ENCODE peak calls at places on chromosomes 16 and 17, in four cellular contexts. One of them, this sample, is unnamed.

GRCh38 chr17:31327534-31328526 is 6.4 kb upstream of the EVI2A start:
- DNase-seq in dermis blood vessel endothelial cell: peak
- DNase-seq in NCI-H1105 treated with DMSO at 0.1 percent for 48 hours: no peak
- DNase-seq in stimulated activated CD4-positive, alpha-beta T cell treated with anti-CD3 and anti-CD28 coated beads, TNF-alpha, amount 100 ng/mL, for 1 hour: no peak
- DNase-seq in this sample: no peak

GRCh38 chr16:86044881-86045600 is 146.1 kb downstream of the IRF8 start:
- DNase-seq in NCI-H1105 treated with DMSO at 0.1 percent for 48 hours: peak
- DNase-seq in stimulated activated CD4-positive, alpha-beta T cell treated with anti-CD3 and anti-CD28 coated beads, TNF-alpha, amount 100 ng/mL, for 1 hour: no peak
- DNase-seq in dermis blood vessel endothelial cell: no peak
- DNase-seq in this sample: peak

GRCh38 chr16:1002399-1003161 is 21.0 kb downstream of the SOX8 start:
- DNase-seq in NCI-H1105 treated with DMSO at 0.1 percent for 48 hours: no peak
- DNase-seq in stimulated activated CD4-positive, alpha-beta T cell treated with anti-CD3 and anti-CD28 coated beads, TNF-alpha, amount 100 ng/mL, for 1 hour: peak
- DNase-seq in dermis blood vessel endothelial cell: peak
- DNase-seq in this sample: no peak

GRCh38 chr17:4553669-4554068 is 1.5 kb downstream of the MYBBP1A start:
- DNase-seq in stimulated activated CD4-positive, alpha-beta T cell treated with anti-CD3 and anti-CD28 coated beads, TNF-alpha, amount 100 ng/mL, for 1 hour: no peak
- DNase-seq in dermis blood vessel endothelial cell: no peak
- DNase-seq in NCI-H1105 treated with DMSO at 0.1 percent for 48 hours: no peak
- DNase-seq in this sample: no peak

GRCh38 chr17:16281351-16281750 is 64.3 kb downstream of the PIGL start:
- DNase-seq in stimulated activated CD4-positive, alpha-beta T cell treated with anti-CD3 and anti-CD28 coated beads, TNF-alpha, amount 100 ng/mL, for 1 hour: no peak
- DNase-seq in NCI-H1105 treated with DMSO at 0.1 percent for 48 hours: no peak
- DNase-seq in dermis blood vessel endothelial cell: no peak
- DNase-seq in this sample: no peak

GRCh38 chr17:49086649-49087048 is 45.9 kb upstream of the B4GALNT2 start:
- DNase-seq in NCI-H1105 treated with DMSO at 0.1 percent for 48 hours: no peak
- DNase-seq in stimulated activated CD4-positive, alpha-beta T cell treated with anti-CD3 and anti-CD28 coated beads, TNF-alpha, amount 100 ng/mL, for 1 hour: no peak
- DNase-seq in dermis blood vessel endothelial cell: no peak
- DNase-seq in this sample: no peak

GRCh38 chr16:24009955-24010354 is 174.2 kb downstream of the PRKCB start:
- DNase-seq in NCI-H1105 treated with DMSO at 0.1 percent for 48 hours: no peak
- DNase-seq in dermis blood vessel endothelial cell: no peak
- DNase-seq in stimulated activated CD4-positive, alpha-beta T cell treated with anti-CD3 and anti-CD28 coated beads, TNF-alpha, amount 100 ng/mL, for 1 hour: no peak
- DNase-seq in this sample: no peak

GRCh38 chr17:75308732-75309629 is 19.7 kb upstream of the SLC25A19 start:
- DNase-seq in NCI-H1105 treated with DMSO at 0.1 percent for 48 hours: no peak
- DNase-seq in dermis blood vessel endothelial cell: no peak
- DNase-seq in stimulated activated CD4-positive, alpha-beta T cell treated with anti-CD3 and anti-CD28 coated beads, TNF-alpha, amount 100 ng/mL, for 1 hour: no peak
- DNase-seq in this sample: no peak

GRCh38 chr17:36610472-36610871 is 9.1 kb downstream of the MRM1 start:
- DNase-seq in stimulated activated CD4-positive, alpha-beta T cell treated with anti-CD3 and anti-CD28 coated beads, TNF-alpha, amount 100 ng/mL, for 1 hour: no peak
- DNase-seq in NCI-H1105 treated with DMSO at 0.1 percent for 48 hours: no peak
- DNase-seq in dermis blood vessel endothelial cell: no peak
- DNase-seq in this sample: no peak

GRCh38 chr17:73559532-73559931 is 84.7 kb downstream of the SDK2 start:
- DNase-seq in NCI-H1105 treated with DMSO at 0.1 percent for 48 hours: no peak
- DNase-seq in stimulated activated CD4-positive, alpha-beta T cell treated with anti-CD3 and anti-CD28 coated beads, TNF-alpha, amount 100 ng/mL, for 1 hour: no peak
- DNase-seq in dermis blood vessel endothelial cell: no peak
- DNase-seq in this sample: no peak

GRCh38 chr16:56451753-56452689 is 667 bp downstream of the OGFOD1 start:
- DNase-seq in dermis blood vessel endothelial cell: peak
- DNase-seq in NCI-H1105 treated with DMSO at 0.1 percent for 48 hours: peak
- DNase-seq in stimulated activated CD4-positive, alpha-beta T cell treated with anti-CD3 and anti-CD28 coated beads, TNF-alpha, amount 100 ng/mL, for 1 hour: no peak
- DNase-seq in this sample: no peak

GRCh38 chr17:73096201-73096600 is 3.7 kb upstream of the SLC39A11 start:
- DNase-seq in dermis blood vessel endothelial cell: no peak
- DNase-seq in NCI-H1105 treated with DMSO at 0.1 percent for 48 hours: no peak
- DNase-seq in stimulated activated CD4-positive, alpha-beta T cell treated with anti-CD3 and anti-CD28 coated beads, TNF-alpha, amount 100 ng/mL, for 1 hour: no peak
- DNase-seq in this sample: no peak

GRCh38 chr16:10606607-10607006 is 26.2 kb upstream of the EMP2 start:
- DNase-seq in stimulated activated CD4-positive, alpha-beta T cell treated with anti-CD3 and anti-CD28 coated beads, TNF-alpha, amount 100 ng/mL, for 1 hour: no peak
- DNase-seq in NCI-H1105 treated with DMSO at 0.1 percent for 48 hours: no peak
- DNase-seq in dermis blood vessel endothelial cell: no peak
- DNase-seq in this sample: no peak

GRCh38 chr16:10045947-10046346 is 136.3 kb downstream of the GRIN2A start:
- DNase-seq in stimulated activated CD4-positive, alpha-beta T cell treated with anti-CD3 and anti-CD28 coated beads, TNF-alpha, amount 100 ng/mL, for 1 hour: no peak
- DNase-seq in dermis blood vessel endothelial cell: no peak
- DNase-seq in NCI-H1105 treated with DMSO at 0.1 percent for 48 hours: no peak
- DNase-seq in this sample: no peak

GRCh38 chr16:8583712-8584111 is 6.6 kb downstream of the TMEM114 start:
- DNase-seq in dermis blood vessel endothelial cell: no peak
- DNase-seq in NCI-H1105 treated with DMSO at 0.1 percent for 48 hours: no peak
- DNase-seq in stimulated activated CD4-positive, alpha-beta T cell treated with anti-CD3 and anti-CD28 coated beads, TNF-alpha, amount 100 ng/mL, for 1 hour: no peak
- DNase-seq in this sample: no peak

GRCh38 chr17:79951361-79952264 is 84.1 kb downstream of the TBC1D16 start:
- DNase-seq in dermis blood vessel endothelial cell: peak
- DNase-seq in stimulated activated CD4-positive, alpha-beta T cell treated with anti-CD3 and anti-CD28 coated beads, TNF-alpha, amount 100 ng/mL, for 1 hour: no peak
- DNase-seq in NCI-H1105 treated with DMSO at 0.1 percent for 48 hours: no peak
- DNase-seq in this sample: peak

GRCh38 chr16:16052916-16053315 is 103.5 kb downstream of the ABCC1 start:
- DNase-seq in stimulated activated CD4-positive, alpha-beta T cell treated with anti-CD3 and anti-CD28 coated beads, TNF-alpha, amount 100 ng/mL, for 1 hour: no peak
- DNase-seq in dermis blood vessel endothelial cell: no peak
- DNase-seq in NCI-H1105 treated with DMSO at 0.1 percent for 48 hours: no peak
- DNase-seq in this sample: no peak

GRCh38 chr16:46842192-46842895 is 11.4 kb upstream of the C16orf87 start:
- DNase-seq in NCI-H1105 treated with DMSO at 0.1 percent for 48 hours: no peak
- DNase-seq in stimulated activated CD4-positive, alpha-beta T cell treated with anti-CD3 and anti-CD28 coated beads, TNF-alpha, amount 100 ng/mL, for 1 hour: no peak
- DNase-seq in dermis blood vessel endothelial cell: no peak
- DNase-seq in this sample: no peak

GRCh38 chr17:57832299-57832698 is 17.5 kb downstream of the MRPS23 start:
- DNase-seq in NCI-H1105 treated with DMSO at 0.1 percent for 48 hours: no peak
- DNase-seq in stimulated activated CD4-positive, alpha-beta T cell treated with anti-CD3 and anti-CD28 coated beads, TNF-alpha, amount 100 ng/mL, for 1 hour: no peak
- DNase-seq in dermis blood vessel endothelial cell: no peak
- DNase-seq in this sample: no peak

GRCh38 chr17:63544467-63545301 is 5.6 kb upstream of the DCAF7 start:
- DNase-seq in NCI-H1105 treated with DMSO at 0.1 percent for 48 hours: no peak
- DNase-seq in stimulated activated CD4-positive, alpha-beta T cell treated with anti-CD3 and anti-CD28 coated beads, TNF-alpha, amount 100 ng/mL, for 1 hour: no peak
- DNase-seq in dermis blood vessel endothelial cell: no peak
- DNase-seq in this sample: peak

GRCh38 chr17:8226536-8227237 is 16.3 kb upstream of the AURKB start:
- DNase-seq in NCI-H1105 treated with DMSO at 0.1 percent for 48 hours: peak
- DNase-seq in dermis blood vessel endothelial cell: peak
- DNase-seq in stimulated activated CD4-positive, alpha-beta T cell treated with anti-CD3 and anti-CD28 coated beads, TNF-alpha, amount 100 ng/mL, for 1 hour: no peak
- DNase-seq in this sample: no peak

GRCh38 chr16:85028638-85029412 is 1.2 kb downstream of the KIAA0513 start:
- DNase-seq in stimulated activated CD4-positive, alpha-beta T cell treated with anti-CD3 and anti-CD28 coated beads, TNF-alpha, amount 100 ng/mL, for 1 hour: peak
- DNase-seq in dermis blood vessel endothelial cell: peak
- DNase-seq in NCI-H1105 treated with DMSO at 0.1 percent for 48 hours: no peak
- DNase-seq in this sample: no peak

GRCh38 chr17:14061666-14062560 is 7.4 kb upstream of the COX10 start:
- DNase-seq in dermis blood vessel endothelial cell: peak
- DNase-seq in NCI-H1105 treated with DMSO at 0.1 percent for 48 hours: no peak
- DNase-seq in stimulated activated CD4-positive, alpha-beta T cell treated with anti-CD3 and anti-CD28 coated beads, TNF-alpha, amount 100 ng/mL, for 1 hour: no peak
- DNase-seq in this sample: no peak

GRCh38 chr16:566475-567361 is at the start of gene NHLRC4:
- DNase-seq in NCI-H1105 treated with DMSO at 0.1 percent for 48 hours: no peak
- DNase-seq in dermis blood vessel endothelial cell: peak
- DNase-seq in stimulated activated CD4-positive, alpha-beta T cell treated with anti-CD3 and anti-CD28 coated beads, TNF-alpha, amount 100 ng/mL, for 1 hour: peak
- DNase-seq in this sample: no peak

GRCh38 chr17:32318071-32318470 is 23.9 kb downstream of the C17orf75 start:
- DNase-seq in NCI-H1105 treated with DMSO at 0.1 percent for 48 hours: no peak
- DNase-seq in dermis blood vessel endothelial cell: no peak
- DNase-seq in stimulated activated CD4-positive, alpha-beta T cell treated with anti-CD3 and anti-CD28 coated beads, TNF-alpha, amount 100 ng/mL, for 1 hour: no peak
- DNase-seq in this sample: peak

GRCh38 chr17:43094129-43094834 is 30.9 kb downstream of the BRCA1 start:
- DNase-seq in dermis blood vessel endothelial cell: no peak
- DNase-seq in NCI-H1105 treated with DMSO at 0.1 percent for 48 hours: no peak
- DNase-seq in stimulated activated CD4-positive, alpha-beta T cell treated with anti-CD3 and anti-CD28 coated beads, TNF-alpha, amount 100 ng/mL, for 1 hour: no peak
- DNase-seq in this sample: no peak

GRCh38 chr16:12231666-12232065 is 255.1 kb downstream of the SNX29 start:
- DNase-seq in NCI-H1105 treated with DMSO at 0.1 percent for 48 hours: no peak
- DNase-seq in dermis blood vessel endothelial cell: peak
- DNase-seq in stimulated activated CD4-positive, alpha-beta T cell treated with anti-CD3 and anti-CD28 coated beads, TNF-alpha, amount 100 ng/mL, for 1 hour: no peak
- DNase-seq in this sample: no peak

GRCh38 chr17:5513610-5514009 is 27.2 kb downstream of the MIS12 start:
- DNase-seq in NCI-H1105 treated with DMSO at 0.1 percent for 48 hours: no peak
- DNase-seq in stimulated activated CD4-positive, alpha-beta T cell treated with anti-CD3 and anti-CD28 coated beads, TNF-alpha, amount 100 ng/mL, for 1 hour: no peak
- DNase-seq in dermis blood vessel endothelial cell: no peak
- DNase-seq in this sample: no peak

GRCh38 chr16:54582631-54583250 is 296.2 kb upstream of the IRX3 start:
- DNase-seq in dermis blood vessel endothelial cell: no peak
- DNase-seq in stimulated activated CD4-positive, alpha-beta T cell treated with anti-CD3 and anti-CD28 coated beads, TNF-alpha, amount 100 ng/mL, for 1 hour: no peak
- DNase-seq in NCI-H1105 treated with DMSO at 0.1 percent for 48 hours: no peak
- DNase-seq in this sample: no peak

GRCh38 chr16:23597003-23597756 is 1.1 kb upstream of the NDUFAB1 start:
- DNase-seq in stimulated activated CD4-positive, alpha-beta T cell treated with anti-CD3 and anti-CD28 coated beads, TNF-alpha, amount 100 ng/mL, for 1 hour: no peak
- DNase-seq in NCI-H1105 treated with DMSO at 0.1 percent for 48 hours: peak
- DNase-seq in dermis blood vessel endothelial cell: peak
- DNase-seq in this sample: no peak

GRCh38 chr17:20009302-20010098 is at the start of gene SPECC1:
- DNase-seq in stimulated activated CD4-positive, alpha-beta T cell treated with anti-CD3 and anti-CD28 coated beads, TNF-alpha, amount 100 ng/mL, for 1 hour: peak
- DNase-seq in NCI-H1105 treated with DMSO at 0.1 percent for 48 hours: peak
- DNase-seq in dermis blood vessel endothelial cell: peak
- DNase-seq in this sample: no peak

GRCh38 chr17:62652251-62653001 is 25.0 kb downstream of the MRC2 start:
- DNase-seq in NCI-H1105 treated with DMSO at 0.1 percent for 48 hours: peak
- DNase-seq in dermis blood vessel endothelial cell: peak
- DNase-seq in stimulated activated CD4-positive, alpha-beta T cell treated with anti-CD3 and anti-CD28 coated beads, TNF-alpha, amount 100 ng/mL, for 1 hour: no peak
- DNase-seq in this sample: peak

GRCh38 chr17:55830699-55831098 is 79.8 kb downstream of the PCTP start:
- DNase-seq in NCI-H1105 treated with DMSO at 0.1 percent for 48 hours: no peak
- DNase-seq in dermis blood vessel endothelial cell: no peak
- DNase-seq in stimulated activated CD4-positive, alpha-beta T cell treated with anti-CD3 and anti-CD28 coated beads, TNF-alpha, amount 100 ng/mL, for 1 hour: no peak
- DNase-seq in this sample: no peak

GRCh38 chr17:76271669-76272540 is 6.8 kb downstream of the UBALD2 start:
- DNase-seq in dermis blood vessel endothelial cell: peak
- DNase-seq in NCI-H1105 treated with DMSO at 0.1 percent for 48 hours: no peak
- DNase-seq in stimulated activated CD4-positive, alpha-beta T cell treated with anti-CD3 and anti-CD28 coated beads, TNF-alpha, amount 100 ng/mL, for 1 hour: peak
- DNase-seq in this sample: no peak

GRCh38 chr17:40095944-40096791 is 4.2 kb downstream of the NR1D1 start:
- DNase-seq in dermis blood vessel endothelial cell: peak
- DNase-seq in NCI-H1105 treated with DMSO at 0.1 percent for 48 hours: no peak
- DNase-seq in stimulated activated CD4-positive, alpha-beta T cell treated with anti-CD3 and anti-CD28 coated beads, TNF-alpha, amount 100 ng/mL, for 1 hour: peak
- DNase-seq in this sample: no peak

GRCh38 chr16:15403392-15403995 is 7.9 kb downstream of the MPV17L start:
- DNase-seq in NCI-H1105 treated with DMSO at 0.1 percent for 48 hours: no peak
- DNase-seq in dermis blood vessel endothelial cell: no peak
- DNase-seq in stimulated activated CD4-positive, alpha-beta T cell treated with anti-CD3 and anti-CD28 coated beads, TNF-alpha, amount 100 ng/mL, for 1 hour: no peak
- DNase-seq in this sample: no peak

GRCh38 chr17:76408037-76408849 is 23.8 kb downstream of the SPHK1 start:
- DNase-seq in NCI-H1105 treated with DMSO at 0.1 percent for 48 hours: peak
- DNase-seq in stimulated activated CD4-positive, alpha-beta T cell treated with anti-CD3 and anti-CD28 coated beads, TNF-alpha, amount 100 ng/mL, for 1 hour: peak
- DNase-seq in dermis blood vessel endothelial cell: peak
- DNase-seq in this sample: peak

GRCh38 chr17:81399481-81400153 is 4.4 kb downstream of the BAHCC1 start:
- DNase-seq in stimulated activated CD4-positive, alpha-beta T cell treated with anti-CD3 and anti-CD28 coated beads, TNF-alpha, amount 100 ng/mL, for 1 hour: no peak
- DNase-seq in NCI-H1105 treated with DMSO at 0.1 percent for 48 hours: no peak
- DNase-seq in dermis blood vessel endothelial cell: peak
- DNase-seq in this sample: no peak

GRCh38 chr16:56956076-56956475 is 5.7 kb upstream of the CETP start:
- DNase-seq in dermis blood vessel endothelial cell: no peak
- DNase-seq in NCI-H1105 treated with DMSO at 0.1 percent for 48 hours: no peak
- DNase-seq in stimulated activated CD4-positive, alpha-beta T cell treated with anti-CD3 and anti-CD28 coated beads, TNF-alpha, amount 100 ng/mL, for 1 hour: no peak
- DNase-seq in this sample: no peak

This sample was measured in chondrocyte.